ENCODE peak calls at places on chromosome 22, in six cellular contexts. B is activated CD4-positive, alpha-beta T cell treated with anti-CD3 and anti-CD28 coated beads, Interleukin-2, amount 10 ng/mL, durations not matched to agents 7 days and 5 days; J is stimulated activated CD4-positive, alpha-beta T cell treated with anti-CD3 and anti-CD28 coated beads, Interleukin-2, amount 100 ng/mL, for 48 hours; A is NCI-H1930; Z is stimulated activated CD8-positive, alpha-beta memory T cell treated with anti-CD3 and anti-CD28 coated beads, Interleukin-15, amount 100 ng/mL, for 1 hour; T is HCT116. I is an unnamed sample.
A peak's percentile ranks its signal among the peaks of the same experiment; 100 is the strongest.

GRCh38 chr22:19884954-19885751 is 30.5 kb upstream of the GNB1L start:
- DNase-seq in B (no peak), J (no peak), A (no peak), Z (no peak), T (no peak), I (no peak)

GRCh38 chr22:22558071-22558971 is 744 bp downstream of the PRAME start:
- DNase-seq in B (no peak), J (no peak), A (no peak), Z (no peak), T (no peak), I (no peak)

GRCh38 chr22:42627981-42628380 is 12.4 kb downstream of the ATP5MGL start:
- DNase-seq in B (no peak), J (no peak), A (no peak), Z (no peak), T (no peak), I (no peak)

GRCh38 chr22:36493690-36494110 is 12.3 kb upstream of the TXN2 start:
- DNase-seq in B (no peak), J (no peak), A (no peak), Z (no peak), T (no peak), I (no peak)

GRCh38 chr22:46967445-46968358 is 205.3 kb downstream of the TBC1D22A start:
- DNase-seq in B (no peak), J (no peak), A (no peak), Z (no peak), T (no peak), I (no peak)

GRCh38 chr22:42862045-42862734 is 5.1 kb upstream of the ARFGAP3 start:
- DNase-seq in B (no peak), J (no peak), A (no peak), Z (no peak), T (no peak), I (peak; percentile 60)

GRCh38 chr22:18068991-18069390 is 8.8 kb upstream of the PEX26 start:
- DNase-seq in B (no peak), J (no peak), A (no peak), Z (no peak), T (no peak), I (no peak)

GRCh38 chr22:47994899-47995573 is 1232.6 kb downstream of the TBC1D22A start:
- DNase-seq in B (no peak), J (no peak), A (no peak), Z (no peak), T (no peak), I (no peak)

GRCh38 chr22:41833369-41834004 is 582 bp downstream of the SREBF2 start:
- DNase-seq in B (peak; percentile 43), J (peak; percentile 23), A (no peak), Z (peak; percentile 5), T (no peak), I (peak; percentile 44)

GRCh38 chr22:31637375-31637937 is 24.6 kb downstream of the PISD start:
- DNase-seq in B (no peak), J (no peak), A (no peak), Z (no peak), T (no peak), I (no peak)

GRCh38 chr22:31075961-31076360 is 5.2 kb upstream of the SMTN start:
- DNase-seq in B (no peak), J (no peak), A (no peak), Z (no peak), T (no peak), I (no peak)

I was measured in mammary epithelial cell.